ENCODE peak calls at places on chromosomes 2 and 18, in four cellular contexts. P is hippocampal formation, N is GM12892, M is SW480. I is an unnamed sample.

GRCh38 chr2:119696005-119696404 is 17.0 kb downstream of the TMEM177 start:
- DNase-seq in P (no peak), N (no peak), M (no peak), I (no peak)

GRCh38 chr2:6470518-6470917 is 395.2 kb downstream of the CMPK2 start:
- DNase-seq in P (no peak), N (no peak), M (no peak), I (no peak)

GRCh38 chr2:42819160-42819559 is 26.8 kb upstream of the HAAO start:
- DNase-seq in P (no peak), N (no peak), M (no peak), I (no peak)

GRCh38 chr2:3633089-3633981 is 24.7 kb upstream of the ALLC start:
- DNase-seq in P (no peak), N (no peak), M (no peak), I (no peak)

GRCh38 chr2:10919415-10919775 is 7.7 kb downstream of the KCNF1 start:
- DNase-seq in P (no peak), N (no peak), M (no peak), I (no peak)

GRCh38 chr2:56199492-56199891 is 15.7 kb downstream of the CCDC85A start:
- DNase-seq in P (no peak), N (no peak), M (no peak), I (no peak)

GRCh38 chr2:60811491-60812370 is 55.7 kb downstream of the PAPOLG start:
- DNase-seq in P (no peak), N (no peak), M (no peak), I (no peak)

GRCh38 chr2:232541195-232541960 is 1.9 kb downstream of the CHRNG start:
- DNase-seq in P (no peak), N (peak; percentile 31), M (no peak), I (no peak)

GRCh38 chr2:3171564-3172264 is 205.9 kb downstream of the EIPR1 start:
- DNase-seq in P (no peak), N (no peak), M (no peak), I (no peak)

GRCh38 chr18:77106331-77106730 is 26.3 kb downstream of the MBP start:
- DNase-seq in P (no peak), N (no peak), M (no peak), I (no peak)

GRCh38 chr2:4976407-4976806 is 715.8 kb upstream of the SOX11 start:
- DNase-seq in P (no peak), N (no peak), M (no peak), I (no peak)

GRCh38 chr2:126048719-126049118 is 607.2 kb upstream of the GYPC start:
- DNase-seq in P (no peak), N (no peak), M (no peak), I (no peak)

GRCh38 chr2:232887171-232887850 is 17.2 kb downstream of the SNORC start:
- DNase-seq in P (no peak), N (peak; percentile 12), M (no peak), I (peak; percentile 15)

GRCh38 chr18:55779711-55780590 is 192.0 kb upstream of the TCF4 start:
- DNase-seq in P (peak; percentile 58), N (peak; percentile 11), M (no peak), I (no peak)

GRCh38 chr2:73081181-73081671 is 9.7 kb upstream of the SFXN5 start:
- DNase-seq in P (no peak), N (no peak), M (no peak), I (peak; percentile 60)

GRCh38 chr2:241029599-241030332 is 31.3 kb downstream of the SNED1 start:
- DNase-seq in P (no peak), N (no peak), M (no peak), I (no peak)

GRCh38 chr2:179344970-179345369 is 80.3 kb upstream of the SESTD1 start:
- DNase-seq in P (no peak), N (no peak), M (no peak), I (no peak)

GRCh38 chr2:128606837-128607236 is 288.2 kb upstream of the HS6ST1 start:
- DNase-seq in P (no peak), N (no peak), M (no peak), I (no peak)

GRCh38 chr2:74835831-74836674 is 2.1 kb downstream of the HK2 start:
- DNase-seq in P (no peak), N (peak; percentile 53), M (peak; percentile 89), I (peak; percentile 60)

GRCh38 chr2:20934226-20934625 is 109.6 kb downstream of the APOB start:
- DNase-seq in P (no peak), N (no peak), M (no peak), I (peak; percentile 6)

GRCh38 chr18:39841133-39842041 is 2113.6 kb upstream of the PIK3C3 start:
- DNase-seq in P (peak; percentile 73), N (no peak), M (peak; percentile 69), I (peak; percentile 22)

GRCh38 chr2:187612857-187613256 is 58.6 kb upstream of the TFPI start:
- DNase-seq in P (no peak), N (no peak), M (no peak), I (no peak)

GRCh38 chr2:120763931-120764330 is 28.3 kb downstream of the GLI2 start:
- DNase-seq in P (no peak), N (no peak), M (no peak), I (no peak)

GRCh38 chr18:58495202-58495601 is 133.7 kb downstream of the ALPK2 start:
- DNase-seq in P (no peak), N (no peak), M (no peak), I (no peak)

GRCh38 chr2:85288244-85288725 is 39.5 kb downstream of the TGOLN2 start:
- DNase-seq in P (no peak), N (no peak), M (no peak), I (no peak)

GRCh38 chr2:102301867-102302362 is 9.4 kb upstream of the IL1RL1 start:
- DNase-seq in P (no peak), N (no peak), M (peak; percentile 17), I (peak; percentile 15)

GRCh38 chr2:241744028-241744754 is 9.8 kb downstream of the D2HGDH start:
- DNase-seq in P (no peak), N (no peak), M (no peak), I (no peak)

GRCh38 chr18:59056706-59057492 is 82.8 kb upstream of the SEC11C start:
- DNase-seq in P (peak; percentile 50), N (peak; percentile 32), M (peak; percentile 53), I (peak; percentile 28)

GRCh38 chr2:181117176-181117925 is 136.9 kb downstream of the UBE2E3 start:
- DNase-seq in P (peak; percentile 3), N (no peak), M (no peak), I (no peak)

GRCh38 chr2:224966663-224967062 is 75.6 kb downstream of the DOCK10 start:
- DNase-seq in P (no peak), N (no peak), M (no peak), I (no peak)

GRCh38 chr2:55051026-55051866 is 995 bp upstream of the RTN4 start:
- DNase-seq in P (no peak), N (no peak), M (peak; percentile 97), I (peak; percentile 26)

GRCh38 chr2:97747716-97748115 is 34.3 kb downstream of the ZAP70 start:
- DNase-seq in P (no peak), N (no peak), M (no peak), I (no peak)

GRCh38 chr18:36711813-36712444 is 116.9 kb downstream of the TPGS2 start:
- DNase-seq in P (no peak), N (no peak), M (no peak), I (no peak)